ENCODE peak calls at places on chromosomes 7 and 10, in six cellular contexts. I, M, J, H, P and O are unnamed samples.

GRCh38 chr7:92417913-92418312 is 29.4 kb upstream of the GATAD1 start:
- DNase-seq in I (no peak), M (no peak), J (no peak), H (no peak), P (no peak), O (no peak)

GRCh38 chr10:17562572-17562971 is 54.6 kb downstream of the HACD1 start:
- DNase-seq in I (no peak), M (no peak), J (no peak), H (no peak), P (no peak), O (no peak)

GRCh38 chr7:49724071-49724470 is 49.4 kb upstream of the VWC2 start:
- DNase-seq in I (no peak), M (no peak), J (no peak), H (no peak), P (no peak), O (no peak)

GRCh38 chr10:116888380-116889055 is 39.2 kb downstream of the ENO4 start:
- DNase-seq in I (peak), M (peak), J (peak), H (no peak), P (no peak), O (peak)

GRCh38 chr10:62895058-62895457 is 78.9 kb upstream of the EGR2 start:
- DNase-seq in I (no peak), M (no peak), J (no peak), H (no peak), P (no peak), O (no peak)

GRCh38 chr7:28315565-28316420 is 96.5 kb upstream of the CREB5 start:
- DNase-seq in I (no peak), M (no peak), J (no peak), H (no peak), P (no peak), O (no peak)

GRCh38 chr7:107999814-108000560 is 3.0 kb downstream of the LAMB1 start:
- DNase-seq in I (no peak), M (no peak), J (no peak), H (no peak), P (no peak), O (no peak)

GRCh38 chr7:130298927-130299326 is 6.0 kb downstream of the CPA4 start:
- DNase-seq in I (no peak), M (peak), J (no peak), H (no peak), P (no peak), O (no peak)

GRCh38 chr7:39536926-39537325 is 29.3 kb upstream of the YAE1 start:
- DNase-seq in I (no peak), M (no peak), J (no peak), H (no peak), P (no peak), O (no peak)

GRCh38 chr10:6173203-6173602 is 29.5 kb upstream of the PFKFB3 start:
- DNase-seq in I (peak), M (no peak), J (peak), H (peak), P (no peak), O (no peak)

GRCh38 chr10:91022924-91023707 is 102.2 kb upstream of the ANKRD1 start:
- DNase-seq in I (no peak), M (no peak), J (no peak), H (no peak), P (no peak), O (no peak)

GRCh38 chr7:55099086-55099831 is 80.4 kb downstream of the EGFR start:
- DNase-seq in I (no peak), M (no peak), J (no peak), H (no peak), P (no peak), O (no peak)

GRCh38 chr7:19290936-19291335 is 145.7 kb upstream of the FERD3L start:
- DNase-seq in I (no peak), M (no peak), J (no peak), H (no peak), P (peak), O (no peak)

GRCh38 chr7:111010833-111011232 is 80.1 kb upstream of the LRRN3 start:
- DNase-seq in I (no peak), M (no peak), J (no peak), H (no peak), P (no peak), O (no peak)

GRCh38 chr7:116030626-116031276 is at the start of gene TFEC:
- DNase-seq in I (no peak), M (no peak), J (no peak), H (no peak), P (no peak), O (no peak)

GRCh38 chr7:140752533-140752932 is 56.0 kb downstream of the NDUFB2 start:
- DNase-seq in I (no peak), M (no peak), J (no peak), H (no peak), P (no peak), O (no peak)

GRCh38 chr7:56083150-56083785 is 9.5 kb downstream of the PHKG1 start:
- DNase-seq in I (no peak), M (no peak), J (no peak), H (no peak), P (peak), O (no peak)

GRCh38 chr10:92757720-92758119 is 68.0 kb downstream of the HHEX start:
- DNase-seq in I (no peak), M (no peak), J (no peak), H (no peak), P (no peak), O (no peak)

GRCh38 chr7:74572301-74573090 is 85.0 kb upstream of the GTF2I start:
- DNase-seq in I (no peak), M (no peak), J (no peak), H (no peak), P (peak), O (no peak)

GRCh38 chr10:70271996-70272924 is 11.5 kb downstream of the NPFFR1 start:
- DNase-seq in I (no peak), M (peak), J (no peak), H (no peak), P (no peak), O (no peak)

GRCh38 chr10:114087655-114088054 is 44.0 kb downstream of the ADRB1 start:
- DNase-seq in I (no peak), M (no peak), J (no peak), H (no peak), P (no peak), O (no peak)

GRCh38 chr7:89029864-89030263 is 234.3 kb upstream of the TEX47 start:
- DNase-seq in I (no peak), M (no peak), J (no peak), H (no peak), P (no peak), O (peak)

GRCh38 chr7:139575338-139575680 is 51.8 kb downstream of the CLEC2L start:
- DNase-seq in I (no peak), M (no peak), J (no peak), H (no peak), P (no peak), O (no peak)

GRCh38 chr10:7886056-7886455 is 67.8 kb downstream of the TAF3 start:
- DNase-seq in I (no peak), M (peak), J (no peak), H (no peak), P (no peak), O (no peak)

GRCh38 chr7:2978403-2978802 is 65.3 kb downstream of the CARD11 start:
- DNase-seq in I (no peak), M (no peak), J (no peak), H (peak), P (no peak), O (no peak)

GRCh38 chr10:77819210-77820140 is 107.1 kb downstream of the DLG5 start:
- DNase-seq in I (no peak), M (no peak), J (no peak), H (no peak), P (no peak), O (no peak)

GRCh38 chr7:124171068-124171467 is 138.2 kb upstream of the TMEM229A start:
- DNase-seq in I (no peak), M (peak), J (peak), H (no peak), P (peak), O (peak)

GRCh38 chr10:107915277-107915634 is 750.8 kb upstream of the SORCS1 start:
- DNase-seq in I (no peak), M (no peak), J (no peak), H (no peak), P (no peak), O (no peak)